ENCODE peak calls at places on chromosomes 2 and 18, in six cellular contexts. Q is effector CD8-positive, alpha-beta T cell; P is SK-MEL-5; W is omental fat pad; Y is psoas muscle; G is heart left ventricle. M is an unnamed sample.
A peak's percentile ranks its signal among the peaks of the same experiment; 100 is the strongest.

GRCh38 chr2:37795456-37795855 is 124.0 kb upstream of the CDC42EP3 start:
- DNase-seq in Q (no peak), W (no peak), G (no peak), Y (no peak), P (no peak), M (no peak)

GRCh38 chr18:8117008-8117376 is 492.2 kb upstream of the RAB12 start:
- DNase-seq in Q (no peak), Y (no peak), P (no peak), W (no peak), G (no peak), M (no peak)

GRCh38 chr18:3154214-3154613 is 65.6 kb downstream of the MYOM1 start:
- DNase-seq in Y (no peak), W (no peak), G (no peak), P (no peak), Q (no peak), M (no peak)

GRCh38 chr2:212359425-212360067 is 179.1 kb downstream of the ERBB4 start:
- DNase-seq in W (no peak), Y (no peak), P (peak; percentile 12), G (no peak), Q (no peak), M (no peak)

GRCh38 chr2:241760301-241760771 is 16.3 kb upstream of the GAL3ST2 start:
- DNase-seq in W (no peak), Q (no peak), Y (peak; percentile 41), G (no peak), P (no peak), M (no peak)

GRCh38 chr2:225177098-225177497 is 134.8 kb upstream of the DOCK10 start:
- DNase-seq in P (peak; percentile 10), W (no peak), Y (no peak), Q (no peak), G (no peak), M (peak; percentile 87)

GRCh38 chr2:72996152-72996502 is 75.4 kb downstream of the SFXN5 start:
- DNase-seq in P (no peak), G (no peak), W (no peak), Q (no peak), Y (peak; percentile 32), M (no peak)

GRCh38 chr2:135030826-135031225 is 16.4 kb downstream of the MAP3K19 start:
- DNase-seq in P (no peak), Y (no peak), Q (no peak), G (no peak), W (no peak), M (no peak)

GRCh38 chr2:45968946-45969584 is 317.6 kb downstream of the PRKCE start:
- DNase-seq in P (no peak), G (no peak), Y (peak; percentile 61), W (no peak), Q (no peak), M (no peak)

GRCh38 chr2:172655091-172655837 is 80.4 kb upstream of the RAPGEF4 start:
- DNase-seq in P (no peak), Y (no peak), G (no peak), W (no peak), Q (no peak), M (no peak)

GRCh38 chr2:80930777-80931176 is 626.2 kb upstream of the LRRTM1 start:
- DNase-seq in G (no peak), Y (no peak), W (no peak), Q (no peak), P (no peak), M (no peak)

GRCh38 chr18:75211721-75212625 is 1.4 kb downstream of the TSHZ1 start:
- DNase-seq in Y (peak; percentile 73), W (no peak), Q (no peak), G (peak; percentile 63), P (peak; percentile 13), M (no peak)

GRCh38 chr2:25982273-25982967 is at the start of gene KIF3C:
- DNase-seq in G (peak; percentile 77), Q (peak; percentile 74), Y (peak; percentile 78), W (peak; percentile 41), P (peak; percentile 65), M (peak; percentile 32)

GRCh38 chr2:161426788-161427412 is 10.8 kb downstream of the TBR1 start:
- DNase-seq in Y (no peak), G (no peak), Q (no peak), P (no peak), W (no peak), M (no peak)

GRCh38 chr18:9619545-9619944 is 5.2 kb upstream of the PPP4R1 start:
- DNase-seq in Q (no peak), Y (no peak), P (no peak), W (no peak), G (no peak), M (no peak)

GRCh38 chr18:36454848-36455458 is 157.4 kb downstream of the FHOD3 start:
- DNase-seq in Q (no peak), Y (no peak), W (no peak), G (no peak), P (no peak), M (no peak)

GRCh38 chr2:20507166-20507692 is 60.4 kb downstream of the RHOB start:
- DNase-seq in G (no peak), Y (no peak), W (no peak), Q (no peak), P (peak; percentile 54), M (no peak)

GRCh38 chr2:204127238-204127637 is 190.7 kb downstream of the ICOS start:
- DNase-seq in P (no peak), Q (no peak), W (no peak), G (no peak), Y (no peak), M (no peak)

GRCh38 chr18:37578886-37579513 is 13.4 kb upstream of the CELF4 start:
- DNase-seq in P (peak; percentile 60), W (no peak), Y (no peak), Q (no peak), G (no peak), M (peak; percentile 20)

GRCh38 chr18:28588884-28589549 is 412.1 kb upstream of the CDH2 start:
- DNase-seq in W (no peak), G (no peak), Y (no peak), Q (no peak), P (no peak), M (no peak)

GRCh38 chr2:240469747-240470146 is 34.3 kb downstream of the GPC1 start:
- DNase-seq in Y (no peak), W (no peak), Q (no peak), G (no peak), P (no peak), M (no peak)

GRCh38 chr2:225326969-225327368 is 72.5 kb upstream of the NYAP2 start:
- DNase-seq in Y (no peak), P (no peak), W (no peak), G (no peak), Q (no peak), M (no peak)

GRCh38 chr2:27024188-27024587 is 8.6 kb upstream of the TMEM214 start:
- DNase-seq in Y (peak; percentile 56), Q (no peak), P (peak; percentile 79), G (no peak), W (no peak), M (no peak)

GRCh38 chr2:226649871-226650660 is 149.6 kb downstream of the IRS1 start:
- DNase-seq in P (peak; percentile 63), W (no peak), Y (peak; percentile 80), Q (no peak), G (peak; percentile 74), M (peak; percentile 89)

GRCh38 chr2:219616550-219616949 is 10.9 kb upstream of the SLC4A3 start:
- DNase-seq in P (no peak), Q (no peak), Y (no peak), W (no peak), G (peak; percentile 83), M (no peak)

GRCh38 chr18:32930695-32931301 is 158.0 kb upstream of the KLHL14 start:
- DNase-seq in Q (no peak), P (peak; percentile 62), Y (no peak), G (no peak), W (no peak), M (no peak)

GRCh38 chr2:201362396-201362795 is 5.3 kb upstream of the FLACC1 start:
- DNase-seq in Q (no peak), G (no peak), Y (no peak), W (no peak), P (no peak), M (no peak)

GRCh38 chr18:58670561-58671121 is 624 bp upstream of the MALT1 start:
- DNase-seq in Q (no peak), W (peak; percentile 27), G (no peak), P (no peak), Y (no peak), M (no peak)

GRCh38 chr18:8890957-8891464 is 185.7 kb downstream of the MTCL1 start:
- DNase-seq in P (peak; percentile 64), Y (no peak), Q (no peak), G (no peak), W (no peak), M (peak; percentile 85)

GRCh38 chr2:191032588-191033429 is 18.8 kb upstream of the STAT1 start:
- DNase-seq in Q (no peak), Y (no peak), G (no peak), W (no peak), P (no peak), M (no peak)

GRCh38 chr2:233117351-233117750 is 57.2 kb downstream of the INPP5D start:
- DNase-seq in P (no peak), G (no peak), Q (no peak), W (no peak), Y (no peak), M (no peak)

GRCh38 chr2:236685979-236686520 is 116.4 kb downstream of the ACKR3 start:
- DNase-seq in W (no peak), G (no peak), Y (no peak), Q (no peak), P (no peak), M (no peak)

GRCh38 chr2:24083567-24084385 is 858 bp downstream of the TP53I3 start:
- DNase-seq in P (peak; percentile 78), Y (no peak), G (no peak), W (no peak), Q (no peak), M (peak; percentile 76)

GRCh38 chr18:13379062-13379800 is 160.7 kb downstream of the LDLRAD4 start:
- DNase-seq in G (no peak), Q (no peak), P (no peak), W (no peak), Y (no peak), M (no peak)

GRCh38 chr2:144548088-144548487 is 28.2 kb upstream of the ZEB2 start:
- DNase-seq in W (no peak), Q (no peak), Y (no peak), P (no peak), G (no peak), M (no peak)

GRCh38 chr2:95025406-95026319 is at the start of gene MAL:
- DNase-seq in G (peak; percentile 42), Y (no peak), P (no peak), W (no peak), Q (peak; percentile 42), M (no peak)

M was measured in foreskin melanocyte.